ENCODE peak calls at places on chromosomes 2 and 18, in six cellular contexts. B, L, G, N, J and D are unnamed samples.

GRCh38 chr2:97645112-97645699 is 656 bp upstream of the COX5B start:
- DNase-seq in N (no peak), B (peak; percentile 31), G (no peak), L (no peak), J (no peak), D (peak; percentile 91)

GRCh38 chr18:80147418-80148315 is 38.6 kb downstream of the ADNP2 start:
- DNase-seq in L (peak; percentile 97), B (peak; percentile 82), G (peak; percentile 78), J (peak; percentile 90), N (peak; percentile 94), D (peak; percentile 91)

GRCh38 chr2:206981739-206982336 is 42.5 kb downstream of the CPO start:
- DNase-seq in B (peak; percentile 21), L (peak; percentile 87), G (peak; percentile 67), J (peak; percentile 73), N (peak; percentile 84), D (peak; percentile 79)

GRCh38 chr2:98479959-98480524 is 35.4 kb downstream of the INPP4A start:
- DNase-seq in L (peak; percentile 83), J (peak; percentile 40), G (no peak), N (no peak), B (no peak), D (peak; percentile 79)

GRCh38 chr2:286774-287392 is 1.0 kb downstream of the ALKAL2 start:
- DNase-seq in L (no peak), G (no peak), J (peak; percentile 32), N (no peak), B (no peak), D (no peak)

GRCh38 chr18:57437433-57437781 is 2.2 kb downstream of the ONECUT2 start:
- DNase-seq in L (no peak), B (no peak), G (no peak), J (no peak), N (no peak), D (no peak)

GRCh38 chr2:121128741-121129659 is 156.0 kb downstream of the TFCP2L1 start:
- DNase-seq in B (no peak), J (no peak), G (no peak), N (peak; percentile 13), L (peak; percentile 37), D (no peak)

GRCh38 chr18:36179562-36180334 is 7.5 kb upstream of the MOCOS start:
- DNase-seq in J (peak; percentile 97), G (peak; percentile 74), N (peak; percentile 83), B (no peak), L (peak; percentile 91), D (no peak)

GRCh38 chr2:777546-777945 is 100.3 kb upstream of the TMEM18 start:
- DNase-seq in G (no peak), B (no peak), N (no peak), L (no peak), J (no peak), D (no peak)

GRCh38 chr2:202765435-202765834 is 106.1 kb downstream of the ICA1L start:
- DNase-seq in G (no peak), B (no peak), L (no peak), J (no peak), N (no peak), D (no peak)

GRCh38 chr2:62881162-62881795 is 169.4 kb upstream of the OTX1 start:
- DNase-seq in G (no peak), J (no peak), B (no peak), L (no peak), N (no peak), D (no peak)

DNA sequence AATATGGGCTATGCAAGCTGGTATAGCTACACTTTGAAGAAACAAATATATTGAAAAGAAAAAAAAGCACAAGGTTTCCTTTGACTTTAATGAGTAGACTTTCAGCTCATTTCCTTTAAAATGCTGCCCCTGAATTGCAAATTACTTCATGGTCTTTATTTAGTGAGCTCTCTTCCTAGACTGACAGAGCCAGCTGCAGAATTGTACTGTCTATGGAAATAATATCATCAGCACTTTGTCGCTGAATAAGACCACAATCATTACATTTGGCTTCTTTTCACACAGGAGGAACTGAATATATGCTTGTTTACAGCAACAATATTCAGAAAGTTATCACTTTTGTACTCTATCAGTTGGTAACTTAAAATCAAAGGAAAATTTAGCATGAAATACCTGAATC is 41.7 kb downstream of the ARL5A start:
- DNase-seq in N (no peak), L (no peak), B (no peak), G (no peak), J (no peak), D (no peak)
- TF ChIP-seq POLR2A in N (no peak), L (no peak), B (no peak), G (no peak), J (no peak), D (no peak)

GRCh38 chr2:240452471-240453256 is 17.2 kb downstream of the GPC1 start:
- DNase-seq in N (no peak), J (peak; percentile 83), G (no peak), B (no peak), L (peak; percentile 84), D (peak; percentile 74)
- H3K4me3 ChIP-seq in N (peak overlapping the region; percentile 45), J (peak overlapping the region; percentile 57), G (peak overlapping the region; percentile 67), B (peak overlapping the region; percentile 55), L (peak overlapping the region; percentile 55), D (peak overlapping the region; percentile 51)

DNA sequence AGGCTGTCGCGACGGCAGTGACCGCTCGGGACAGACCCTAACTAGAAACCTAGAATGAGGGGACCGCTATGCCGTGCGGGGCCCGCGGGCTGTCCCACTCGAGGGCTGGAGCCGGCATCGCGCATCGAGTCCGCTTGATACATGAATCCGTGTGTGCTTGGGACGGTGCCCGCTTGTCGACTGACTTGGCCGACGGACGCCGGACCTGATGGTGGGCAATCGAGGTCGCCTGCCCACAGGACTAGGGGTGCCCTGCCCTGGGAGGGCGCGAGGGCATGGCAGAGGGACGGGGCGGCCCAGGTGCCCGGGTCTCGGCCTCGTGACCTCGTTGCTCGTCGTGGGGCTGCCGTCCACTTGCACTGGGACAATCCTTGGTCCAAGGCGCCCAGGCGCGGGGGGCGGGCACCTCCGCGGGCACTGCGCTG is 688 bp upstream of the PTMA start:
- DNase-seq in L (no peak), J (no peak), G (peak; percentile 73), N (peak; percentile 58), B (peak; percentile 50), D (no peak)
- TF ChIP-seq POLR2A in L (peak; percentile 19), J (peak; percentile 73), G (peak; percentile 15), N (peak; percentile 62), B (peak; percentile 37), D (peak; percentile 76)

GRCh38 chr2:19868224-19868623 is 33.6 kb downstream of the TTC32 start:
- DNase-seq in N (no peak), L (no peak), J (no peak), B (no peak), G (no peak), D (no peak)
- H3K4me3 ChIP-seq in N (peak overlapping the region; percentile 51), L (no peak overlapping the region), J (peak overlapping the region; percentile 40), B (peak overlapping the region; percentile 52), G (peak overlapping the region; percentile 48), D (peak overlapping the region; percentile 72)

DNA sequence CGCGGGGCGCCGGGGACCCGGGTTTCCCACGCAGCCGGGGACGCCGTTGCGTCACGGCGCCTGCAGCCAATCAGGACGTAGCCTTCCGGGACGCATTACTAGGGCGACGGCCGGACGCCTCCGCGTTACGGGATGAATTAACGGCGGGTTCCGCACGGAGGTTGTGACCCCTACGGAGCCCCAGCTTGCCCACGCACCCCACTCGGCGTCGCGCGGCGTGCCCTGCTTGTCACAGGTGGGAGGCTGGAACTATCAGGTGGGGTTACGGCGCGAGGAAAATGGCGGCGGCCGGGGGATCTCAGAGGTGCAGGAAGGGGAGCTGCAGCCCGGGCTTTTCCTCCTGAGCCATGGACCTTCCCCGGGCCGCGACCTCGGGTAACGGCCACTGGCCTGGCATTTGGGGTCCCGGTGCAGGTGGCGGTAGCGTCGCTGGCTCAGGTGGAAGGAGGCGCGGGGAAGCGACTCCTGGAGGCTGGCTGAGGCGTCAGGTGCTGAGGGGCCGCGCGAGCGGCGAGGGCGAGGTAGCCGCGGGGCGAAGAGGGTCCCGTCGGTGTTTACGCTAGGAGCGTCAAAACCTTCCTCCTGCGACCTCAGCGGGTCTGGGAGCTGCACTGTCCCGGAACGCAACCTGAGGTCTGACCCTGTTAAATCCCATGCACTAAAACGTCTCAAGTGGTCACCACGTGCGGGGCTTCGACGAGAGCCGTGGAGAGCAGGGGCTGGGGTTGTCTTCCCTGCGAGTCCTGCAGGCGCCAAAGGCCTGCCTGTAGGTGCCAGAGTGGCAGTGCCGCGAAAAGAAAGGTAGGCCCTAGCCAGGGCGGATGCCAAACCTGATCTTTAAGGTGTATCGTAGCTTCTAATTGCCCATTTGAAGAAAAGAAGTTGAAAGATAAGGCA is at the start of gene LCLAT1:
- DNase-seq in L (peak; percentile 89), J (peak; percentile 82), N (peak; percentile 62), B (peak; percentile 80), G (peak; percentile 64), D (peak; percentile 97)
- TF ChIP-seq POLR2A in L (no peak), J (peak; percentile 35), N (no peak), B (peak; percentile 35), G (no peak), D (no peak)

DNA sequence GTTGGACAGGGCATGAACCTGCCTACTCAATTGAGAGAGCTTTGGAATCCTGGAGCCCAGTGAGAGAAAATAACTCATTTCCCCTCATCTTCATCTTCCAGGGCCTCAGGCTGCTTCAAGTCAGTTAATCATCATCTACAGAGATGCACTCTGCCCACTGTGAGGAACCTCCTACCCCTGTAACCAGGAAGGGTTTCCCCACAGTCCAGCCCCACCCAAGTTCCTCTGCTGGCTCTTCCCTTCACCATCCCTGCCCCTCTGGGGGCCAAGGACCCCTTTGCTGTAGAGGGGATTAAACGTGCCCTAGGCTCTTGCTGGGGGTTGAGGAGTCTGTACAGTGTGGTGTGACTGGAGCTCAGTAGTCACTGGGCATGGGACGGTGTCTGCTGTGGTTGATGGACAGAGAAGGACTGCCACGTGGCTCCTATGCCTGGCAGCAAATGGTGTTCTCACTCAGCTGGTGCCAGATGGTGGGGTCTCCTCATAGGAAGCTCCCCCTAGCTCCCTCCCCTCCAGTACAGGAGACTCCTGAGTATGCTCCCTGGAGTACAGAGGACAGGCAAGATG is 29.5 kb upstream of the LGALSL start:
- DNase-seq in N (no peak), J (no peak), L (no peak), G (no peak), B (no peak), D (no peak)
- H3K4me3 ChIP-seq in N (no peak overlapping the region), J (no peak overlapping the region), L (no peak overlapping the region), G (no peak overlapping the region), B (no peak overlapping the region), D (no peak overlapping the region)

DNA sequence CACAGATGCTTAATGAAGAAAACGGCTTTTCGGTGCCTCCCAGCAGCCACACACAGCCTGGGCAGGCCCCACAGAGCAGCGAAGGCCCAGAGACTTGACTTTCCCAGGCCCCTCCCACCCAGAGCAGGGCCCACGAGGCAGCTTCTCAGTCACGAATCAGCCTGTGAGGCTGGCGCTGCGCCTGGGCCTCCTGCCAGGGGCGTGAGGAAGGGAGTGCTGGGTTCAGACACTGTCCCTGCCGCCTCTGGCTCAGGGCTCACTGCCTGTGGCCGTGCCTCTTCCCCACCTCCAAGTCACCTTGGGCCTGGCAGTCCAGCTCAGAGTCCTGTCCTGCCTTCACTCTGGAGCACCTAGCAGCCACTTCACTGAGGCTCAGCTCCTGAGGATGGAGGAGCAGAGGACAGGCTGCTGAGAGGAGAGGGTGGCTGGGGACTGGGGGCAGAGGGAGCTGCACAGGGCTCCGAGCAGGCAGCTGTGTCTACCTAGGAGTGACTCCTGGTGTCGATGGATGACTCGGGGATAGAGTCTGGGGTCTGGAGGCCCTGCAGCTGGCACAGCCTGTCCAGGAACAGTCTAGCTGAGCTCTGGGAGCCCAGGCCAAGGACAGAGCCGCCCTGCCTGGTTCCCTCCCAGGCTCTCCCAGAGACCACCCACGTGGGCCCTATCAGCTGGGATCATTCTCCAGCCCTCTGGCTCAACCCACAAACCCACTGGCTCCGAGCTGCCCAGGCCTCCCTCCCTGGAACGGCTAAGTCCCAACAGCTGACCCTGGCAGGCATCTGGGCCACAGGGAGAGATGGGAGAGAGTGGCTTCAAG is 36.4 kb upstream of the FOSL2 start:
- DNase-seq in L (peak; percentile 96), N (peak; percentile 85), B (peak; percentile 30), J (peak; percentile 91), G (peak; percentile 79), D (peak; percentile 91)
- TF ChIP-seq POLR2A in L (no peak), N (no peak), B (peak; percentile 65), J (no peak), G (no peak), D (no peak)